ENCODE peak calls at places on chromosomes 6 and 20, in five cellular contexts. V, O, U, T and K are unnamed samples.

GRCh38 chr6:43509142-43509983 is 783 bp downstream of the LRRC73 start:
- DNase-seq in U (peak), T (no peak), O (no peak), V (no peak), K (no peak)

GRCh38 chr6:156617376-156617775 is 159.8 kb upstream of the ARID1B start:
- DNase-seq in T (no peak), O (no peak), V (no peak), U (peak), K (no peak)

GRCh38 chr6:85600713-85601313 is 7.2 kb upstream of the SNX14 start:
- DNase-seq in T (no peak), U (no peak), O (no peak), V (no peak), K (no peak)

GRCh38 chr6:103729658-103730057 is 1130.1 kb downstream of the HACE1 start:
- DNase-seq in U (no peak), O (no peak), V (no peak), T (no peak), K (no peak)

GRCh38 chr20:38270869-38271608 is 10.5 kb upstream of the KIAA1755 start:
- DNase-seq in O (no peak), T (peak), U (peak), V (peak), K (peak)

GRCh38 chr6:44235891-44236516 is 10.9 kb upstream of the HSP90AB1 start:
- DNase-seq in V (no peak), O (no peak), U (no peak), T (no peak), K (no peak)

GRCh38 chr6:125095501-125096301 is 57.9 kb upstream of the TPD52L1 start:
- DNase-seq in U (peak), T (peak), O (no peak), V (no peak), K (peak)

GRCh38 chr6:155778336-155778735 is 322.7 kb upstream of the NOX3 start:
- DNase-seq in O (no peak), V (no peak), U (no peak), T (no peak), K (no peak)

GRCh38 chr20:25008388-25009217 is 16.1 kb upstream of the APMAP start:
- DNase-seq in O (no peak), T (no peak), U (no peak), V (no peak), K (no peak)

GRCh38 chr20:24954151-24954550 is 5.1 kb downstream of the CST7 start:
- DNase-seq in V (no peak), T (no peak), U (no peak), O (no peak), K (no peak)

GRCh38 chr6:41878246-41878645 is 16.9 kb downstream of the USP49 start:
- DNase-seq in V (no peak), T (peak), O (no peak), U (peak), K (peak)

GRCh38 chr20:23162887-23163286 is 76.8 kb upstream of the CD93 start:
- DNase-seq in U (no peak), O (no peak), V (no peak), T (no peak), K (no peak)

GRCh38 chr20:2692886-2693285 is 306 bp downstream of the EBF4 start:
- DNase-seq in U (no peak), T (no peak), O (no peak), V (peak), K (no peak)

GRCh38 chr6:159941286-159942113 is 27.4 kb upstream of the IGF2R start:
- DNase-seq in U (peak), V (peak), O (peak), T (peak), K (peak)

GRCh38 chr20:50224553-50225255 is 34.1 kb downstream of the CEBPB start:
- DNase-seq in T (peak), V (no peak), U (peak), O (no peak), K (peak)

GRCh38 chr20:63061701-63062100 is 54.9 kb upstream of the BHLHE23 start:
- DNase-seq in V (no peak), U (no peak), T (no peak), O (no peak), K (no peak)

GRCh38 chr6:135546680-135547418 is 49.3 kb upstream of the AHI1 start:
- DNase-seq in U (no peak), V (no peak), T (no peak), O (no peak), K (no peak)

GRCh38 chr20:54062812-54063280 is 7.5 kb downstream of the BCAS1 start:
- DNase-seq in V (peak), U (peak), T (peak), O (peak), K (peak)

GRCh38 chr6:139577991-139578604 is 203.7 kb upstream of the CITED2 start:
- DNase-seq in V (no peak), U (peak), O (no peak), T (peak), K (peak)

GRCh38 chr6:12249516-12250394 is 40.4 kb upstream of the EDN1 start:
- DNase-seq in T (no peak), O (no peak), U (no peak), V (no peak), K (peak)

GRCh38 chr6:85593438-85594196 is at the start of gene SNX14:
- DNase-seq in O (peak), T (peak), U (peak), V (peak), K (peak)

GRCh38 chr20:58233881-58234528 is 5.6 kb upstream of the ANKRD60 start:
- DNase-seq in O (no peak), T (no peak), U (peak), V (peak), K (no peak)
- TF ChIP-seq CTCF in O (peak), T (peak), U (peak), V (peak), K (peak)

GRCh38 chr6:154598403-154598802 is 87.9 kb upstream of the CNKSR3 start:
- DNase-seq in U (no peak), V (no peak), O (no peak), T (no peak), K (no peak)

GRCh38 chr6:154594474-154595198 is 84.2 kb upstream of the CNKSR3 start:
- DNase-seq in U (no peak), O (no peak), T (no peak), V (no peak), K (no peak)

GRCh38 chr6:154595997-154596396 is 85.5 kb upstream of the CNKSR3 start:
- DNase-seq in V (no peak), T (no peak), U (no peak), O (no peak), K (no peak)

GRCh38 chr6:154595538-154595937 is 85.1 kb upstream of the CNKSR3 start:
- DNase-seq in V (no peak), O (no peak), T (no peak), U (no peak), K (no peak)

GRCh38 chr6:154596701-154597100 is 86.2 kb upstream of the CNKSR3 start:
- DNase-seq in U (no peak), V (no peak), T (no peak), O (no peak), K (no peak)
- H3K4me3 ChIP-seq in U (no peak), V (no peak), T (no peak), O (no peak), K (no peak)

DNA sequence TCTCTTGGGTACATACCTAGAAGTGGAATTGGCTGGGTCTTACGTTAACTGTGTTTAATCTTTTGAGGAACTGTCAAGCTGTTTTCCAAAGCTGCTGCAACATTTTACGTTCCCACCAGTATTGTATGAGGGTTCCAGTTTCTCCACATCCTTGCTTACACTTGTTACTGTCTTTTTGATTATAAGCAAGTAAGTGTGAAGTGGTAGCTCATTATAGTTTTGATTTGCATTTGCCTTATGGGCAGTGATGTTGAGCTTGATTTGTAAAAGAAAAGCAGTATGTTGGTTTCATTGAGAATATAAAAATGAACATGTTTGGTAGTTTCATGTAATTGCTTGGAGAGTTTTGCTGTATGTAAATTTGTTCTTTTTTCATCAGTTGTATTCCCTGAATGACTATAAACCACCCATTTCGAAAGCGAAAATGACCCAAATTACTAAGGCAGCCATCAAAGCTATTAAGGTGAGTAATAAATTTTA is 40.4 kb downstream of the SCAF8 start:
- DNase-seq in V (no peak), O (no peak), U (no peak), T (no peak), K (no peak)
- TF ChIP-seq CTCF in V (no peak), O (no peak), U (no peak), T (no peak), K (no peak)

GRCh38 chr6:30722280-30723112 is 2.3 kb downstream of the TUBB start:
- DNase-seq in U (peak), O (peak), V (peak), T (peak), K (peak)
- H3K4me3 ChIP-seq in U (peak), O (peak), V (peak), T (peak), K (peak)

GRCh38 chr20:7269452-7269851 is 502.0 kb downstream of the BMP2 start:
- DNase-seq in O (no peak), V (no peak), U (no peak), T (no peak), K (no peak)

GRCh38 chr20:7274870-7275269 is 507.4 kb downstream of the BMP2 start:
- DNase-seq in U (no peak), O (no peak), V (no peak), T (no peak), K (no peak)

GRCh38 chr20:7275628-7276237 is 508.2 kb downstream of the BMP2 start:
- DNase-seq in O (no peak), T (no peak), V (no peak), U (no peak), K (no peak)

DNA sequence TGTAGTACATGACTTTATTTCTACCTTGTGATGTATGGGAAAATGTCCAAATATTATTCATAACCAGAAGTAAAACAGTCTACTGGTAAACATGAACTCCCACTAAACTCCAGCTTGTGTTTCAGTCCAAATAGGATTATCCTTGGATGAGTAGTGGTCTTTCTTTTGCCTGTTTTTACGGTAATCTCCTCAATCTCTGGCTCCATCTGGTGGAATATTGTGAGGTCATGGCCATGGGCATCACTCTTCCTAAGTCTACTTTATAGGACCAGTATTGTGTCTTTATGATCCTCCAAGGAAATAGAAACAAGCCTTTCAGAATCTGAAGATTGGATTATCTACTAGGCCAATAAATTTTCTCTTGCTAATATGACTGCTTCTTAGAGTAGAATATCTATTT is 505.0 kb downstream of the BMP2 start:
- DNase-seq in U (peak), T (no peak), V (no peak), O (no peak), K (peak)
- TF ChIP-seq CTCF in U (no peak), T (no peak), V (no peak), O (peak), K (peak)

GRCh38 chr20:37095108-37095608 is 639 bp downstream of the RBL1 start:
- DNase-seq in V (no peak), U (peak), O (peak), T (no peak), K (peak)

GRCh38 chr20:37095609-37096414 is at the start of gene RBL1:
- DNase-seq in O (peak), U (peak), V (peak), T (peak), K (peak)

DNA sequence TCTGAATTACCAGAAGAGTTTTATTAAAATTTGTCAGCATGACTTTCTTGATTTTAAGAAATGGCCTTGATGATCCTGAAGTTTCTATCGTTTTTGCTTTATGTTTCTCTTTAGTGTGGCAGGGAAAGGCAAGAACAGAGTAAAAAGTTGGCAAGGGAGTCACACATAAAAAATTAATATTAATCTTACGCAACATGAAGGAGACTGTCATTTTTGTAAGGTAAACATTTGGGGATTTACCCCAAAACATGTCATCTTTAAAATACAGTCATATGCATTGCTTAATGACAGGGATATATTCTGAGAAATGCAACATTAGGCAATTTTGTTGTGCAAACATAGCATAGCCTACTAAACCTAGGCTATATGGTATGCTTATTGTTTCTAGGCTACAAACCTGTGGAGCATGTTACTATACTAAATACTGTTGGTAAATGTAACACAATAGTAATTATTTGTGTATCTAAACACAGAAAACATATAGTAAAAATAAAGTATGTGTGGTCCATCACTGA is 5.4 kb downstream of the RBL1 start:
- DNase-seq in O (no peak), T (no peak), U (no peak), V (no peak), K (no peak)
- H3K4me3 ChIP-seq in O (no peak), T (no peak), U (no peak), V (no peak), K (no peak)